ENCODE peak calls at places on chromosomes 16 and 17, in ten cellular contexts. D is suprapubic skin; Z is choroid plexus epithelial cell; T is trophoblast cell; A is activated naive CD4-positive, alpha-beta T cell treated with anti-CD3 and anti-CD28 coated beads, Interleukin-2, amount 50 U/mL, for 16 hours; Y is globus pallidus; N is tibial artery; S is naive thymus-derived CD4-positive, alpha-beta T cell; J is NCI-H345; C is activated CD4-positive, CD25-positive, alpha-beta regulatory T cell. P is an unnamed sample.

GRCh38 chr17:39576187-39576586 is 31.5 kb downstream of the NEUROD2 start:
- DNase-seq in J (peak), D (no peak), A (no peak), C (no peak), N (no peak), Y (no peak), Z (no peak), T (no peak), S (no peak), P (peak)

GRCh38 chr16:2912330-2913199 is 834 bp downstream of the FLYWCH1 start:
- DNase-seq in D (no peak), T (peak), Z (peak), Y (peak), S (peak), A (peak), N (no peak), C (no peak), J (peak), P (peak)

GRCh38 chr17:6752068-6752909 is 3.6 kb upstream of the XAF1 start:
- DNase-seq in S (no peak), C (no peak), N (peak), J (no peak), T (peak), A (no peak), Y (peak), D (peak), Z (peak), P (peak)

GRCh38 chr17:4395111-4395478 is 28.6 kb upstream of the UBE2G1 start:
- DNase-seq in Z (no peak), Y (no peak), A (no peak), S (no peak), D (no peak), N (no peak), C (no peak), T (no peak), J (no peak), P (no peak)

GRCh38 chr17:14061666-14062560 is 7.4 kb upstream of the COX10 start:
- DNase-seq in N (no peak), C (no peak), A (no peak), S (no peak), D (no peak), J (no peak), Z (peak), T (peak), Y (no peak), P (no peak)

GRCh38 chr16:86297391-86297790 is 212.9 kb upstream of the FOXF1 start:
- DNase-seq in Z (peak), S (no peak), C (no peak), N (no peak), A (no peak), T (no peak), D (no peak), J (no peak), Y (no peak), P (no peak)

GRCh38 chr17:57234252-57235092 is 21.9 kb upstream of the MSI2 start:
- DNase-seq in D (no peak), N (no peak), C (no peak), S (no peak), T (no peak), Y (no peak), Z (no peak), A (no peak), J (peak), P (no peak)

GRCh38 chr16:57795431-57795878 is 6.8 kb downstream of the KIFC3 start:
- DNase-seq in D (no peak), C (no peak), J (peak), Z (peak), T (peak), A (no peak), Y (no peak), S (no peak), N (no peak), P (peak)

GRCh38 chr16:82761858-82762257 is 135.1 kb downstream of the CDH13 start:
- DNase-seq in Z (peak), J (peak), C (no peak), T (no peak), D (no peak), S (no peak), A (no peak), Y (no peak), N (no peak), P (peak)

GRCh38 chr17:77503293-77503655 is 362.5 kb downstream of the SEC14L1 start:
- DNase-seq in S (no peak), C (no peak), Y (no peak), A (no peak), N (no peak), T (no peak), Z (no peak), D (peak), J (no peak), P (no peak)

GRCh38 chr17:9230346-9230745 is 209.0 kb downstream of the NTN1 start:
- DNase-seq in S (no peak), T (no peak), C (no peak), J (no peak), N (no peak), D (no peak), Y (no peak), Z (peak), A (no peak), P (no peak)

GRCh38 chr17:80785477-80786178 is 206.0 kb upstream of the CHMP6 start:
- DNase-seq in T (no peak), Y (no peak), A (peak), J (peak), N (no peak), S (no peak), Z (no peak), D (no peak), C (no peak), P (peak)

GRCh38 chr16:3021449-3022207 is 1.5 kb downstream of the TNFRSF12A start:
- DNase-seq in D (peak), Y (peak), A (peak), C (peak), S (peak), T (peak), J (peak), Z (peak), N (peak), P (peak)

GRCh38 chr17:51528116-51528515 is 267.8 kb downstream of the UTP18 start:
- DNase-seq in T (no peak), J (no peak), C (no peak), D (no peak), S (no peak), Z (no peak), A (no peak), N (no peak), Y (no peak), P (no peak)

GRCh38 chr17:82278786-82279379 is 5.4 kb upstream of the CSNK1D start:
- DNase-seq in J (peak), N (no peak), D (no peak), T (no peak), Z (no peak), C (no peak), S (no peak), A (no peak), Y (no peak), P (no peak)

GRCh38 chr16:57644383-57645014 is 16.1 kb downstream of the ADGRG1 start:
- DNase-seq in Z (no peak), C (no peak), D (no peak), Y (no peak), N (no peak), T (no peak), S (no peak), A (no peak), J (no peak), P (no peak)